ENCODE peak calls at places on chromosomes 5 and 9, in nine cellular contexts. S is IMR-90, P is osteoblast, K is bronchial epithelial cell, N is nephron progenitor cell, X is lower leg skin, C is osteocyte, L is lung, F is pancreas. V is an unnamed sample.

GRCh38 chr5:101370240-101370639 is 467.2 kb upstream of the ST8SIA4 start:
- DNase-seq in L (no peak), S (no peak), N (peak; percentile 26), C (no peak), F (no peak), P (no peak), X (no peak), K (no peak), V (no peak)

GRCh38 chr5:139808481-139809330 is 13.1 kb downstream of the PSD2 start:
- DNase-seq in S (peak; percentile 24), N (peak; percentile 86), X (no peak), F (no peak), P (peak; percentile 95), L (no peak), K (peak; percentile 18), C (no peak), V (peak; percentile 78)

GRCh38 chr5:3993856-3994473 is 398.3 kb downstream of the IRX1 start:
- DNase-seq in X (no peak), P (no peak), C (no peak), K (no peak), F (no peak), N (no peak), S (no peak), L (no peak), V (no peak)

GRCh38 chr5:87382224-87382623 is 30.5 kb downstream of the CCNH start:
- DNase-seq in X (no peak), N (no peak), P (peak; percentile 15), K (no peak), C (no peak), S (no peak), L (no peak), F (no peak), V (no peak)

GRCh38 chr5:122815218-122815767 is 30.1 kb upstream of the SNX24 start:
- DNase-seq in P (no peak), L (no peak), K (no peak), N (no peak), X (no peak), S (no peak), C (no peak), F (no peak), V (no peak)

GRCh38 chr9:132989414-132989996 is 11.0 kb downstream of the GFI1B start:
- DNase-seq in L (no peak), X (no peak), C (no peak), P (peak; percentile 68), F (no peak), K (no peak), S (no peak), N (no peak), V (no peak)

GRCh38 chr9:12813960-12814876 is 39.4 kb downstream of the LURAP1L start:
- DNase-seq in N (no peak), P (peak; percentile 88), X (no peak), K (peak; percentile 100), C (no peak), S (peak; percentile 100), F (peak; percentile 60), L (peak; percentile 50), V (no peak)

GRCh38 chr5:170154297-170154696 is 48.6 kb downstream of the FOXI1 start:
- DNase-seq in K (no peak), S (no peak), L (no peak), P (no peak), C (no peak), F (no peak), N (no peak), X (peak; percentile 52), V (no peak)

GRCh38 chr5:125595095-125595494 is 828.1 kb upstream of the GRAMD2B start:
- DNase-seq in C (no peak), L (peak; percentile 45), F (no peak), P (no peak), K (no peak), X (no peak), S (peak; percentile 82), N (no peak), V (no peak)

GRCh38 chr9:81719972-81720371 is 30.6 kb upstream of the TLE1 start:
- DNase-seq in K (no peak), L (no peak), N (no peak), F (no peak), X (no peak), C (no peak), S (no peak), P (no peak), V (no peak)

GRCh38 chr9:131879531-131880290 is 139.8 kb upstream of the RAPGEF1 start:
- DNase-seq in N (no peak), X (no peak), L (no peak), C (no peak), P (no peak), F (no peak), S (no peak), K (no peak), V (no peak)

GRCh38 chr5:71828641-71829040 is 109.6 kb downstream of the CARTPT start:
- DNase-seq in L (no peak), S (peak; percentile 71), N (no peak), P (peak; percentile 66), K (peak; percentile 82), X (no peak), C (no peak), F (no peak), V (no peak)

GRCh38 chr5:179798771-179799643 is 5.2 kb downstream of the LTC4S start:
- DNase-seq in K (no peak), S (no peak), C (no peak), P (peak; percentile 84), X (no peak), F (no peak), N (no peak), L (no peak), V (no peak)

GRCh38 chr5:54988817-54989216 is 3.4 kb upstream of the ESM1 start:
- DNase-seq in S (no peak), K (no peak), N (no peak), L (no peak), C (no peak), X (no peak), P (no peak), F (no peak), V (no peak)

GRCh38 chr5:174998131-174998730 is 273.8 kb downstream of the MSX2 start:
- DNase-seq in S (no peak), K (peak; percentile 4), X (no peak), N (no peak), F (no peak), P (no peak), C (no peak), L (no peak), V (no peak)

GRCh38 chr9:12853021-12853420 is 78.2 kb downstream of the LURAP1L start:
- DNase-seq in C (no peak), N (no peak), L (no peak), P (no peak), S (peak; percentile 26), F (no peak), X (no peak), K (no peak), V (no peak)

GRCh38 chr9:78040726-78041125 is 9.1 kb upstream of the GNAQ start:
- DNase-seq in N (no peak), X (no peak), S (no peak), P (peak; percentile 8), K (no peak), F (no peak), L (no peak), C (no peak), V (no peak)

GRCh38 chr9:121350993-121351561 is 19.0 kb downstream of the STOM start:
- DNase-seq in F (peak; percentile 65), X (no peak), N (no peak), L (peak; percentile 80), K (peak; percentile 84), S (peak; percentile 92), C (no peak), P (no peak), V (no peak)

GRCh38 chr9:99820330-99821186 is 1.1 kb upstream of the NR4A3 start:
- DNase-seq in F (peak; percentile 76), N (peak; percentile 12), S (peak; percentile 89), K (peak; percentile 70), L (peak; percentile 64), P (peak; percentile 88), X (peak; percentile 95), C (no peak), V (no peak)

GRCh38 chr9:99819484-99820329 is 2.0 kb upstream of the NR4A3 start:
- DNase-seq in N (peak; percentile 90), P (peak; percentile 98), X (peak; percentile 99), S (peak; percentile 96), K (peak; percentile 72), L (peak; percentile 91), C (peak; percentile 98), F (peak; percentile 93), V (peak; percentile 90)

GRCh38 chr9:99822596-99823391 is 1.1 kb downstream of the NR4A3 start:
- DNase-seq in N (peak; percentile 65), F (peak; percentile 36), P (peak; percentile 92), X (peak; percentile 87), L (peak; percentile 32), C (no peak), K (no peak), S (peak; percentile 51), V (peak; percentile 50)

GRCh38 chr9:99822096-99822595 is 461 bp downstream of the NR4A3 start:
- DNase-seq in X (no peak), N (no peak), P (peak; percentile 95), F (no peak), S (no peak), L (no peak), C (no peak), K (no peak), V (peak; percentile 40)

GRCh38 chr9:99821187-99822095 is at the start of gene NR4A3:
- DNase-seq in S (peak; percentile 99), L (peak; percentile 95), K (peak; percentile 90), C (peak; percentile 94), F (peak; percentile 96), X (peak; percentile 99), P (peak; percentile 99), N (peak; percentile 87), V (peak; percentile 75)
- TF ChIP-seq CTCF in S (peak; percentile 36), L (peak; percentile 23), K (peak; percentile 32), C (no peak), F (peak; percentile 14), X (no peak), P (no peak), N (no peak), V (no peak)

DNA sequence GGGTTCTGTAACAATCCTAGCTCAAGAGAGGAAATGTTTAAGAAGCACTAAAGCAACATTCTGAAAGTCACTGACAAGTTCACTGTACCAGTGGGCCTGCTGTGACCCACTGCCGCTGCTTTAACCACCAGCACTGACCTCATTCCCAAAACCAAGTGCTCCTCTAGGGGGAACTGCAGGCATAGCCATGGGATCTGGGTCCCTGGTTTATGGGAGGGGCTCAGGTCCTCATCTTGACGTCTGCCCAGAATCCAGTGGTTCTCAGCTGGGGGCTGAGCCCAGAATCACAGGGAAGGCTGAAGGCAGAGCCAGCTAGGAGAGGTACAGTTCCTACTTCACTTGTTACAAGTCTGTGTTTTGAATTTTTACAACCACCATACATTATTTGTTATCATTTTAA is 36.1 kb upstream of the SLC2A8 start:
- DNase-seq in P (no peak), K (peak; percentile 50), S (peak; percentile 20), F (no peak), N (peak; percentile 10), C (no peak), X (no peak), L (no peak), V (no peak)
- TF ChIP-seq CTCF in P (peak; percentile 11), K (peak; percentile 34), S (peak; percentile 37), F (no peak), N (no peak), C (peak; percentile 28), X (no peak), L (no peak), V (no peak)

GRCh38 chr9:99970481-99970880 is 64.0 kb downstream of the STX17 start:
- DNase-seq in K (no peak), C (no peak), L (no peak), P (no peak), N (no peak), X (no peak), S (no peak), F (no peak), V (no peak)
- TF ChIP-seq CTCF in K (no peak), C (no peak), L (no peak), P (no peak), N (no peak), X (no peak), S (no peak), F (no peak), V (no peak)

GRCh38 chr5:177982072-177982727 is 13.8 kb downstream of the PROP1 start:
- DNase-seq in K (no peak), N (peak; percentile 28), X (peak; percentile 81), F (peak; percentile 29), L (no peak), S (no peak), P (no peak), C (peak; percentile 82), V (no peak)
- TF ChIP-seq CTCF in K (peak; percentile 62), N (no peak), X (no peak), F (no peak), L (peak; percentile 11), S (no peak), P (no peak), C (no peak), V (no peak)